ENCODE peak calls at places on chromosomes 16 and 17, in seven cellular contexts. N is HCT116, S is PC-3, M is SK-N-SH, T is neural progenitor cell, G is GM23248, B is OCI-LY7. V is an unnamed sample.

GRCh38 chr16:74743668-74744299 is 30.8 kb downstream of the FA2H start:
- DNase-seq in N (peak; percentile 97), S (peak; percentile 95), T (no peak), B (no peak), G (peak; percentile 50), M (no peak), V (no peak)

GRCh38 chr17:2849327-2849670 is 53.1 kb downstream of the RAP1GAP2 start:
- DNase-seq in T (peak; percentile 29), N (no peak), B (no peak), G (peak; percentile 20), S (no peak), M (peak; percentile 79), V (peak; percentile 68)

GRCh38 chr17:29591737-29592624 is 951 bp upstream of the ANKRD13B start:
- DNase-seq in S (peak; percentile 80), B (peak; percentile 84), T (peak; percentile 96), N (peak; percentile 69), G (peak; percentile 84), M (peak; percentile 96), V (peak; percentile 96)

GRCh38 chr17:72852267-72852945 is 240.1 kb downstream of the SLC39A11 start:
- DNase-seq in B (no peak), T (no peak), G (no peak), N (no peak), S (peak; percentile 11), M (no peak), V (no peak)

GRCh38 chr17:55347341-55347740 is 74.3 kb downstream of the MMD start:
- DNase-seq in G (no peak), N (no peak), T (no peak), S (no peak), B (no peak), M (no peak), V (no peak)

GRCh38 chr17:59004338-59005111 is 102.2 kb downstream of the TRIM37 start:
- DNase-seq in T (peak; percentile 67), B (peak; percentile 70), M (peak; percentile 63), G (peak; percentile 66), N (peak; percentile 59), S (peak; percentile 82), V (peak; percentile 84)

GRCh38 chr17:9615486-9615885 is 29.8 kb upstream of the USP43 start:
- DNase-seq in T (no peak), N (no peak), S (no peak), G (no peak), B (no peak), M (no peak), V (no peak)

GRCh38 chr17:18224428-18225120 is 861 bp upstream of the LLGL1 start:
- DNase-seq in N (no peak), T (peak; percentile 97), S (no peak), M (peak; percentile 41), G (no peak), B (no peak), V (peak; percentile 96)

GRCh38 chr17:76009447-76009846 is 8.8 kb downstream of the CDK3 start:
- DNase-seq in B (no peak), T (no peak), G (no peak), N (no peak), S (no peak), M (no peak), V (no peak)

GRCh38 chr16:57871457-57871856 is 69.2 kb upstream of the KIFC3 start:
- DNase-seq in M (no peak), N (no peak), T (no peak), G (peak; percentile 85), B (no peak), S (peak; percentile 77), V (no peak)

GRCh38 chr17:68400404-68400735 is 56.9 kb downstream of the WIPI1 start:
- DNase-seq in G (no peak), B (no peak), T (no peak), S (no peak), M (no peak), N (no peak), V (no peak)

GRCh38 chr17:35449371-35449931 is 885 bp upstream of the SLFN13 start:
- DNase-seq in M (peak; percentile 11), S (no peak), T (peak; percentile 26), G (peak; percentile 63), B (no peak), N (no peak), V (peak; percentile 54)

GRCh38 chr17:35448214-35448898 is at the start of gene SLFN13:
- DNase-seq in N (no peak), G (peak; percentile 59), T (peak; percentile 56), B (peak; percentile 22), S (peak; percentile 68), M (peak; percentile 17), V (peak; percentile 97)

GRCh38 chr17:35448899-35449227 is 297 bp upstream of the SLFN13 start:
- DNase-seq in B (no peak), M (no peak), T (peak; percentile 29), G (no peak), S (no peak), N (no peak), V (no peak)

DNA sequence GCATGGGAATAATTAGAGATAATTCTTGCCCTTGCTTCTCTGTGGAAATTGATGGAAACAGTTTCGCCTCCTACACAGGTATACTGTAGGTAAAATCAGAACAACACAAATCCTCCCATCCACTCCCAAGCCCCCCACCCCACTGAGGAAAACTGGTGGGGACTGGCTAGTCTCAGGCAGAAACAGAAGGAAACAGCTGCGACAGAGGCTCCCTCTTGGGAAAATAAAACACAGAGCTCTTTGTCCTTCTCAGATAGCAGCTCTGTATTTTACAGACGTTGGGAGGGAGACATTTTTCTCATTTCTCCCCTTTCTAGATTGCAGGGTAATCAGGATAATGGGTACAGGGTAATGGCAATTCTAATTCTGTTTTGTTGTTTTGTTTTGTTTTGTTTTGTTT is 1.1 kb downstream of the SLFN13 start:
- DNase-seq in M (no peak), B (no peak), N (no peak), G (no peak), T (peak; percentile 17), S (no peak), V (no peak)
- TF ChIP-seq EZH2phosphoT487 in M (no peak), B (no peak), N (no peak), G (no peak), T (no peak), S (no peak), V (no peak)

DNA sequence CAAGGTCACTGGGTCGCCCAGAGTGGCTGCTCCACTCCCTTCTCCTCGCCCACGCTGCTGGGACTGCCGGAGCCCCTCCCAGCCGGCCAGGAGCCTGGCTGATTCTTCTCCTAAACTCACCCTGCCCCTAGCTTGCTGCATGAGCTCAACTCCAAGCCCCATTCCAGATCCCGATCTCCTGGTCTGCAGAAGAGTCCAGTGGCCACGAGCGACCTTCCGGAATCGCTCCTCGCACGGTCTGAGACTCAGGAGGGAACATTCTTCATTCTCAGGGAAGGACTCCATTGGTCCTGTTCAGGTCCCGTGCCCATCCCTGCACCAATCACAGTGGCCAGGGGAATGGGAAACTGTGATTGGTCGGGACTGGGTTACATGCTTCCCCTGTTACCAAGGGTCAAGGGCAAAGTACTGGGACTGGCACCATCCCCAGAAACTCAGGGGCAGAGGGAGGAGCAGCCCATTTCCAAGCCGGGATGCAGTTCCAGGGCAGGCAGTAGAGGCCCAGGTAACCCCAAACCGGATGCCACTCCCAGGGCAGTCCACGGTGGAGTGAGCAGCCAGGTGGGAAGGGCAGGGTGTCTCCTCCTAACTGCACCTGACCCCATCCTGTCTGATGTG is 24.5 kb upstream of the CIBAR2 start:
- DNase-seq in G (no peak), S (no peak), T (no peak), M (peak; percentile 74), B (no peak), N (no peak), V (peak; percentile 63)
- H2AFZ ChIP-seq in G (peak overlapping the region; percentile 77), S (peak overlapping the region; percentile 71), T (no peak overlapping the region), M (peak overlapping the region; percentile 90), B (no peak overlapping the region), N (no peak overlapping the region), V (peak overlapping the region; percentile 77)

DNA sequence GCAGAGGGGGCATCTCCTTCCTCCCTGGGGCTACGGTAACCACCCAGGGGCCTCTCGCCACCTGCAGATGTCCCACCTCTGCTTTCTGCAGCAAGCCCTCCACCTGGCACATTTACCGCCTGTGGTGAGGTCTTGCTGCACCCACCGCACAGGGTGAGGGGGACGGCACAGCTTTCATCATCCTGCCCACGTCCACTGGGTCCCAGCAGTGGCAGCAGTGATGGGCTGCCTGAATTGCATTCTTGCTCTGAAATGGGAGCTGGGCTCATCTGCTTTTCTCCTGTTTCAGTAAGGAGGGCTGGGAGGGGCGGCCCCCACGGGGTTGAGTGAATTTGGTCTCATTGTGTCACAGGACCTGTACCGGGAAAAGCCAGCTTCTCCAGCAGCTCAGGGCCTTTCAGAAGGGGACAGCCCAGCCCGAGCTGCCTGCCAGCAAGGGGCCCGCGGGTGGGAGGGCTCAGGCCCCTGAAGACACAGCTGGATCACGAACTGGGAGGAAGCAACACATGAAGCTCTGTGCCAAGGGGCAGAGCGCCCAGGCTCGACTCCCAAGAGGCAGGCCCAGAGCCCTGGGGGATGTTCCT is 12.7 kb downstream of the DNAAF8 start:
- DNase-seq in G (peak; percentile 25), M (no peak), N (no peak), B (no peak), S (no peak), T (peak; percentile 47), V (no peak)
- TF ChIP-seq EZH2phosphoT487 in G (no peak), M (no peak), N (no peak), B (no peak), S (no peak), T (no peak), V (no peak)

DNA sequence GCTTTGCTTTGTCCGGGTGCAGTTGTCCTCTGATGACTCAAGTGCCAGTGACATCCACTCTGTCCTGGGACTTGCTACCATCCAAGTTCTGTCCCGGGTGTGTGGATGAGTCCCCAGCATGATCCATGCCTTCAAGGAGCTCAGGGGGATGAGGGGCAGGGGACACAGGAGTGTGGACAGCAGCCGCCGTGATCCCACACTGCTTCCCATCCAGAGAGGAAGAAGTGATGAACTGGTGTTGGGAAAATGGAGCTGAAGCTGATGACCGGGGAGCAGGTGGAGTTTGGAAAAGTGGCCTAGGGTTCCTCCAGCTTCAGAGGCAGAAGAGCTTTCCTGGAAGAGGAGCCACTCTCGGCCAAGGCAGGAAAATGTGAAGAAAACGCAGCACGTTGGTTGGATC is 249.6 kb upstream of the TNRC6C start:
- DNase-seq in M (no peak), N (no peak), T (no peak), B (no peak), G (no peak), S (no peak), V (no peak)
- H2AFZ ChIP-seq in M (no peak overlapping the region), N (no peak overlapping the region), T (no peak overlapping the region), B (no peak overlapping the region), G (no peak overlapping the region), S (no peak overlapping the region), V (no peak overlapping the region)

DNA sequence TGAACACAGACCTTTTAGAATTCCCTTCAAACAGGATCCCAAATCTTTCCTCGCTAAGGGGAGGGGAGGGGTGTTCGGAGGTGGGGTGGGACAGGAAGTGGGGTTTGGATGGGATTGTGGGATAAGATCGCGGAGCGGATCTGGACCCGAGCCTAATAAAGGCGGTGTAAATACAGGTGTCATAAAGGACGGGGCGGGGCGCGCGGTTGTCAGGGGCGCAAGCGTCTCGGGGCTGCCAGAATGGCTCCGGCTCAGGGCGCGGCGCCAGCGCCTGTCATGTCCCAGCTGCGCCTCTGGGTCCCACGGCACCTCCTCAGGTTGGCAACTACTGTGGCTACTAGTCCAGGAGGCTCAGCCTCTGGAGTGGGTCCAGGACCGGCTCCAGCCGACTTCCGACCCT is 59.8 kb upstream of the FBXO47 start:
- DNase-seq in B (no peak), S (peak; percentile 39), N (no peak), T (peak; percentile 66), M (peak; percentile 63), G (peak; percentile 65), V (peak; percentile 84)
- TF ChIP-seq EZH2phosphoT487 in B (no peak), S (no peak), N (no peak), T (no peak), M (no peak), G (no peak), V (no peak)

GRCh38 chr17:80187493-80187892 is 17.7 kb downstream of the CARD14 start:
- DNase-seq in G (peak; percentile 77), S (peak; percentile 73), B (no peak), T (no peak), M (no peak), N (no peak), V (no peak)
- H2AFZ ChIP-seq in G (peak overlapping the region; percentile 100), S (peak overlapping the region; percentile 90), B (no peak overlapping the region), T (no peak overlapping the region), M (no peak overlapping the region), N (no peak overlapping the region), V (no peak overlapping the region)